ENCODE peak calls at places on chromosome 19, in six cellular contexts. One of them, this sample, is unnamed.

GRCh38 chr19:21328402-21328801 is 808 bp downstream of the ZNF708 start:
- DNase-seq in heart left ventricle: no peak
- DNase-seq in right cardiac atrium: no peak
- DNase-seq in stimulated activated CD4-positive, alpha-beta T cell treated with anti-CD3 and anti-CD28 coated beads, Interleukin-15, amount 100 ng/mL, for 1 hour: no peak
- DNase-seq in activated naive CD4-positive, alpha-beta T cell: no peak
- DNase-seq in colonic mucosa: no peak
- DNase-seq in this sample: no peak

GRCh38 chr19:3665681-3666544 is 34.4 kb downstream of the PIP5K1C start:
- DNase-seq in heart left ventricle: peak
- DNase-seq in right cardiac atrium: peak
- DNase-seq in stimulated activated CD4-positive, alpha-beta T cell treated with anti-CD3 and anti-CD28 coated beads, Interleukin-15, amount 100 ng/mL, for 1 hour: peak
- DNase-seq in activated naive CD4-positive, alpha-beta T cell: peak
- DNase-seq in colonic mucosa: peak
- DNase-seq in this sample: peak

GRCh38 chr19:54178581-54179261 is 5.8 kb upstream of the TMC4 start:
- DNase-seq in heart left ventricle: no peak
- DNase-seq in right cardiac atrium: no peak
- DNase-seq in stimulated activated CD4-positive, alpha-beta T cell treated with anti-CD3 and anti-CD28 coated beads, Interleukin-15, amount 100 ng/mL, for 1 hour: no peak
- DNase-seq in activated naive CD4-positive, alpha-beta T cell: peak
- DNase-seq in colonic mucosa: peak
- DNase-seq in this sample: no peak

GRCh38 chr19:8036438-8037099 is 16.0 kb upstream of the CCL25 start:
- DNase-seq in heart left ventricle: no peak
- DNase-seq in right cardiac atrium: no peak
- DNase-seq in stimulated activated CD4-positive, alpha-beta T cell treated with anti-CD3 and anti-CD28 coated beads, Interleukin-15, amount 100 ng/mL, for 1 hour: no peak
- DNase-seq in activated naive CD4-positive, alpha-beta T cell: no peak
- DNase-seq in colonic mucosa: no peak
- DNase-seq in this sample: no peak

GRCh38 chr19:8965887-8966286 is 44.3 kb downstream of the MUC16 start:
- DNase-seq in heart left ventricle: no peak
- DNase-seq in right cardiac atrium: no peak
- DNase-seq in stimulated activated CD4-positive, alpha-beta T cell treated with anti-CD3 and anti-CD28 coated beads, Interleukin-15, amount 100 ng/mL, for 1 hour: no peak
- DNase-seq in activated naive CD4-positive, alpha-beta T cell: no peak
- DNase-seq in colonic mucosa: no peak
- DNase-seq in this sample: no peak

GRCh38 chr19:17333611-17334413 is 843 bp downstream of the ANO8 start:
- DNase-seq in heart left ventricle: no peak
- DNase-seq in right cardiac atrium: no peak
- DNase-seq in stimulated activated CD4-positive, alpha-beta T cell treated with anti-CD3 and anti-CD28 coated beads, Interleukin-15, amount 100 ng/mL, for 1 hour: peak
- DNase-seq in activated naive CD4-positive, alpha-beta T cell: peak
- DNase-seq in colonic mucosa: no peak
- DNase-seq in this sample: no peak

GRCh38 chr19:39131255-39131755 is 5.7 kb downstream of the PAK4 start:
- DNase-seq in heart left ventricle: peak
- DNase-seq in right cardiac atrium: peak
- DNase-seq in stimulated activated CD4-positive, alpha-beta T cell treated with anti-CD3 and anti-CD28 coated beads, Interleukin-15, amount 100 ng/mL, for 1 hour: no peak
- DNase-seq in activated naive CD4-positive, alpha-beta T cell: no peak
- DNase-seq in colonic mucosa: no peak
- DNase-seq in this sample: no peak

GRCh38 chr19:47227347-47228167 is 3.4 kb downstream of the BBC3 start:
- DNase-seq in heart left ventricle: peak
- DNase-seq in right cardiac atrium: peak
- DNase-seq in stimulated activated CD4-positive, alpha-beta T cell treated with anti-CD3 and anti-CD28 coated beads, Interleukin-15, amount 100 ng/mL, for 1 hour: no peak
- DNase-seq in activated naive CD4-positive, alpha-beta T cell: peak
- DNase-seq in colonic mucosa: peak
- DNase-seq in this sample: peak

GRCh38 chr19:3494051-3494450 is 6.4 kb downstream of the DOHH start:
- DNase-seq in heart left ventricle: no peak
- DNase-seq in right cardiac atrium: no peak
- DNase-seq in stimulated activated CD4-positive, alpha-beta T cell treated with anti-CD3 and anti-CD28 coated beads, Interleukin-15, amount 100 ng/mL, for 1 hour: peak
- DNase-seq in activated naive CD4-positive, alpha-beta T cell: peak
- DNase-seq in colonic mucosa: no peak
- DNase-seq in this sample: no peak

GRCh38 chr19:22832031-22832762 is at the start of gene ZNF723:
- DNase-seq in heart left ventricle: no peak
- DNase-seq in right cardiac atrium: no peak
- DNase-seq in stimulated activated CD4-positive, alpha-beta T cell treated with anti-CD3 and anti-CD28 coated beads, Interleukin-15, amount 100 ng/mL, for 1 hour: no peak
- DNase-seq in activated naive CD4-positive, alpha-beta T cell: no peak
- DNase-seq in colonic mucosa: no peak
- DNase-seq in this sample: no peak

GRCh38 chr19:35336166-35336955 is 7.4 kb downstream of the CD22 start:
- DNase-seq in heart left ventricle: no peak
- DNase-seq in right cardiac atrium: no peak
- DNase-seq in stimulated activated CD4-positive, alpha-beta T cell treated with anti-CD3 and anti-CD28 coated beads, Interleukin-15, amount 100 ng/mL, for 1 hour: no peak
- DNase-seq in activated naive CD4-positive, alpha-beta T cell: no peak
- DNase-seq in colonic mucosa: no peak
- DNase-seq in this sample: no peak

GRCh38 chr19:14300281-14300680 is 81.0 kb upstream of the ADGRE5 start:
- DNase-seq in heart left ventricle: no peak
- DNase-seq in right cardiac atrium: no peak
- DNase-seq in stimulated activated CD4-positive, alpha-beta T cell treated with anti-CD3 and anti-CD28 coated beads, Interleukin-15, amount 100 ng/mL, for 1 hour: no peak
- DNase-seq in activated naive CD4-positive, alpha-beta T cell: no peak
- DNase-seq in colonic mucosa: no peak
- DNase-seq in this sample: no peak